ENCODE peak calls at places on chromosomes 1 and 21, in ten cellular contexts. G, E, H, F, B, K, R, X, N and P are unnamed samples.

GRCh38 chr1:109901508-109902145 is 9.0 kb upstream of the CSF1 start:
- DNase-seq in H (no peak), K (no peak), B (peak), G (peak), N (no peak), F (peak), R (peak), E (no peak), X (no peak), P (peak)

GRCh38 chr1:235669277-235669676 is 19.7 kb upstream of the GNG4 start:
- DNase-seq in G (no peak), N (no peak), R (no peak), F (no peak), B (no peak), K (no peak), E (no peak), H (no peak), X (no peak), P (no peak)

GRCh38 chr1:41713557-41714327 is 205.0 kb downstream of the HIVEP3 start:
- DNase-seq in E (peak), H (no peak), G (peak), X (peak), R (no peak), B (no peak), K (peak), F (no peak), N (peak), P (no peak)

GRCh38 chr1:196372896-196373536 is 235.2 kb downstream of the KCNT2 start:
- DNase-seq in H (peak), F (no peak), K (no peak), G (peak), N (peak), E (peak), R (no peak), B (no peak), X (peak), P (no peak)

GRCh38 chr1:32806910-32807523 is 10.1 kb downstream of the YARS1 start:
- DNase-seq in X (peak), F (no peak), N (no peak), G (no peak), B (no peak), E (peak), R (no peak), K (no peak), H (no peak), P (no peak)

GRCh38 chr1:42931911-42932422 is 26.7 kb downstream of the SLC2A1 start:
- DNase-seq in R (peak), X (no peak), E (no peak), G (no peak), N (no peak), B (peak), H (no peak), F (peak), K (no peak), P (no peak)

GRCh38 chr1:229381234-229381633 is 38.4 kb upstream of the CCSAP start:
- DNase-seq in K (no peak), G (no peak), F (no peak), B (no peak), H (no peak), E (no peak), N (no peak), X (no peak), R (no peak), P (no peak)

GRCh38 chr1:94725566-94725965 is 94.6 kb upstream of the SLC44A3 start:
- DNase-seq in R (no peak), F (no peak), G (peak), N (peak), X (peak), K (no peak), B (no peak), E (peak), H (no peak), P (no peak)

GRCh38 chr1:236868625-236869467 is 73.8 kb downstream of the MTR start:
- DNase-seq in N (peak), H (no peak), R (peak), F (peak), X (peak), G (peak), B (peak), E (peak), K (peak), P (peak)

GRCh38 chr1:55699151-55699695 is 484.1 kb upstream of the USP24 start:
- DNase-seq in B (no peak), R (no peak), G (no peak), F (no peak), H (no peak), N (no peak), K (no peak), E (no peak), X (no peak), P (peak)

GRCh38 chr1:198220428-198220827 is 63.6 kb downstream of the NEK7 start:
- DNase-seq in K (no peak), R (peak), N (peak), G (peak), E (peak), F (no peak), H (no peak), B (no peak), X (peak), P (no peak)

GRCh38 chr1:24345334-24345733 is 26.2 kb downstream of the GRHL3 start:
- DNase-seq in N (peak), R (no peak), K (no peak), B (no peak), X (no peak), H (no peak), F (no peak), E (no peak), G (no peak), P (no peak)

GRCh38 chr21:37532868-37533780 is 166.6 kb downstream of the DYRK1A start:
- DNase-seq in H (no peak), X (peak), G (peak), R (peak), N (peak), E (peak), F (no peak), K (no peak), B (no peak), P (no peak)

GRCh38 chr1:1073743-1074587 is at the start of gene RNF223:
- DNase-seq in B (no peak), E (no peak), H (no peak), R (peak), G (no peak), F (peak), N (no peak), K (no peak), X (no peak), P (no peak)

GRCh38 chr1:20375563-20375962 is 84.9 kb downstream of the VWA5B1 start:
- DNase-seq in K (peak), G (peak), F (no peak), N (peak), R (no peak), X (peak), B (no peak), H (no peak), E (no peak), P (no peak)

GRCh38 chr1:172356620-172357019 is 63.9 kb upstream of the C1orf105 start:
- DNase-seq in E (peak), B (no peak), K (peak), N (peak), X (peak), H (no peak), F (peak), R (no peak), G (peak), P (no peak)

GRCh38 chr21:41894922-41895557 is 15.9 kb upstream of the PRDM15 start:
- DNase-seq in N (peak), H (peak), F (no peak), K (peak), X (peak), B (no peak), R (no peak), G (peak), E (peak), P (no peak)

GRCh38 chr1:204523605-204524215 is 7.5 kb downstream of the MDM4 start:
- DNase-seq in E (no peak), R (peak), F (no peak), N (no peak), G (peak), B (no peak), X (peak), H (no peak), K (no peak), P (no peak)

GRCh38 chr1:235998812-235999211 is 66.1 kb downstream of the NID1 start:
- DNase-seq in X (peak), N (peak), B (peak), H (no peak), R (no peak), G (peak), E (peak), F (no peak), K (no peak), P (no peak)